ENCODE peak calls at places on chromosomes 11 and 22, in eight cellular contexts. Z, Y, V, U, M, Q, I and L are unnamed samples.

GRCh38 chr11:45379162-45379863 is 93.2 kb upstream of the SYT13 start:
- DNase-seq in Q (no peak), Y (no peak), U (no peak), M (no peak), V (no peak), I (no peak), Z (no peak), L (no peak)

GRCh38 chr11:48081151-48082010 is 101.0 kb downstream of the PTPRJ start:
- DNase-seq in I (no peak), Y (peak; percentile 89), U (no peak), Z (peak; percentile 93), V (peak; percentile 11), M (no peak), Q (peak; percentile 81), L (no peak)

GRCh38 chr11:74460481-74461154 is 6.7 kb downstream of the KCNE3 start:
- DNase-seq in Q (peak; percentile 88), M (no peak), I (no peak), Z (peak; percentile 66), V (no peak), U (no peak), Y (no peak), L (no peak)

GRCh38 chr11:65411681-65412070 is 10.9 kb upstream of the NEAT1 start:
- DNase-seq in U (no peak), Q (no peak), V (no peak), Y (no peak), I (no peak), M (no peak), Z (no peak), L (no peak)

GRCh38 chr11:123250811-123251655 is 56.0 kb upstream of the CLMP start:
- DNase-seq in M (no peak), Q (no peak), Y (no peak), V (no peak), Z (no peak), I (no peak), U (no peak), L (no peak)

GRCh38 chr11:112367453-112367852 is 106.8 kb upstream of the PLET1 start:
- DNase-seq in V (no peak), Y (peak; percentile 42), M (no peak), Z (no peak), Q (no peak), I (no peak), U (no peak), L (no peak)

GRCh38 chr22:50604256-50604580 is 3.6 kb downstream of the MAPK8IP2 start:
- DNase-seq in M (no peak), Y (no peak), I (no peak), U (no peak), V (no peak), Z (no peak), Q (no peak), L (no peak)

GRCh38 chr11:122852071-122852831 is 14.0 kb downstream of the CRTAM start:
- DNase-seq in Z (peak; percentile 32), U (peak; percentile 70), Y (no peak), Q (peak; percentile 8), M (no peak), I (no peak), V (peak; percentile 13), L (no peak)

GRCh38 chr11:113446112-113446511 is 29.1 kb downstream of the DRD2 start:
- DNase-seq in I (no peak), Z (no peak), U (peak; percentile 66), Q (peak; percentile 70), V (no peak), Y (no peak), M (no peak), L (no peak)

GRCh38 chr11:9678576-9678975 is 14.7 kb downstream of the SWAP70 start:
- DNase-seq in Z (no peak), U (no peak), Q (no peak), Y (no peak), V (no peak), I (no peak), M (no peak), L (no peak)

GRCh38 chr11:130677486-130678153 is 229.2 kb downstream of the ADAMTS15 start:
- DNase-seq in V (no peak), M (no peak), Y (no peak), Z (peak; percentile 95), Q (peak; percentile 96), U (no peak), I (no peak), L (no peak)

GRCh38 chr11:3195251-3196160 is 23.1 kb downstream of the MRGPRG start:
- DNase-seq in U (no peak), Y (peak; percentile 80), Z (peak; percentile 15), I (no peak), Q (peak; percentile 42), M (no peak), V (no peak), L (peak; percentile 69)

GRCh38 chr11:17473071-17473744 is 3.4 kb downstream of the ABCC8 start:
- DNase-seq in I (no peak), Y (no peak), M (no peak), U (no peak), V (no peak), Z (no peak), Q (peak; percentile 6), L (peak; percentile 42)

GRCh38 chr22:49247194-49247924 is 580.3 kb downstream of the BRD1 start:
- DNase-seq in Z (no peak), I (no peak), Y (peak; percentile 49), U (no peak), M (no peak), Q (no peak), V (no peak), L (no peak)

GRCh38 chr11:115677190-115677589 is 173.0 kb upstream of the CADM1 start:
- DNase-seq in V (no peak), M (no peak), U (no peak), Q (no peak), Z (no peak), Y (no peak), I (no peak), L (no peak)

GRCh38 chr11:102656528-102656927 is 31.4 kb upstream of the MMP20 start:
- DNase-seq in Q (no peak), U (no peak), V (no peak), M (no peak), Y (no peak), I (no peak), Z (no peak), L (no peak)

GRCh38 chr22:38172489-38173155 is 9.0 kb downstream of the PLA2G6 start:
- DNase-seq in M (no peak), I (peak; percentile 38), Q (peak; percentile 75), U (peak; percentile 67), Y (peak; percentile 94), V (peak; percentile 17), Z (peak; percentile 40), L (no peak)

GRCh38 chr22:38935023-38935422 is 22.4 kb upstream of the APOBEC3A start:
- DNase-seq in U (no peak), Y (peak; percentile 95), I (no peak), Z (no peak), Q (no peak), V (no peak), M (no peak), L (no peak)

GRCh38 chr11:121152764-121153163 is 51.7 kb downstream of the TECTA start:
- DNase-seq in Y (no peak), Z (no peak), V (no peak), U (no peak), M (no peak), I (no peak), Q (no peak), L (no peak)

GRCh38 chr22:25134028-25134427 is 65.6 kb upstream of the CRYBB3 start:
- DNase-seq in V (no peak), Z (no peak), I (no peak), Q (no peak), Y (no peak), M (no peak), U (no peak), L (no peak)

GRCh38 chr11:62416596-62416995 is 2.2 kb upstream of the SCGB1A1 start:
- DNase-seq in M (no peak), I (no peak), Q (no peak), Z (no peak), Y (no peak), V (no peak), U (no peak), L (no peak)

GRCh38 chr11:65432686-65433582 is 10.3 kb downstream of the NEAT1 start:
- DNase-seq in Y (no peak), U (no peak), Q (peak; percentile 64), Z (peak; percentile 66), I (no peak), M (no peak), V (no peak), L (no peak)

GRCh38 chr11:5129457-5129877 is 8.7 kb downstream of the OR52A5 start:
- DNase-seq in M (no peak), Y (no peak), V (no peak), U (no peak), I (no peak), Q (no peak), Z (no peak), L (no peak)

GRCh38 chr11:57425565-57426438 is 1.1 kb downstream of the SLC43A3 start:
- DNase-seq in V (no peak), U (peak; percentile 60), I (no peak), Q (peak; percentile 62), M (peak; percentile 23), Y (peak; percentile 94), Z (peak; percentile 81), L (no peak)

GRCh38 chr11:130150790-130151189 is 8.8 kb upstream of the ST14 start:
- DNase-seq in Y (no peak), M (no peak), Z (no peak), U (no peak), I (no peak), Q (no peak), V (no peak), L (no peak)

GRCh38 chr22:32333769-32334639 is 23.7 kb upstream of the RFPL3 start:
- DNase-seq in I (no peak), V (no peak), Q (no peak), U (peak; percentile 41), Y (peak; percentile 56), Z (no peak), M (no peak), L (peak; percentile 1)

GRCh38 chr22:32649515-32650200 is 151.8 kb upstream of the TIMP3 start:
- DNase-seq in M (no peak), Z (peak; percentile 79), U (no peak), V (no peak), I (no peak), Y (peak; percentile 92), Q (no peak), L (no peak)